ENCODE peak calls at places on chromosomes 2 and 18, in five cellular contexts. One of them, this sample, is unnamed.

GRCh38 chr2:60335533-60336237 is 217.8 kb downstream of the BCL11A start:
- DNase-seq in HT1080: no peak
- DNase-seq in NCI-H2081: peak; percentile 18
- DNase-seq in activated T-cell treated with anti-CD3 and anti-CD28 coated beads for 1 hour: no peak
- DNase-seq in B cell: no peak
- DNase-seq in this sample: no peak

GRCh38 chr18:46152436-46152807 is 48.2 kb downstream of the HAUS1 start:
- DNase-seq in HT1080: peak; percentile 91
- DNase-seq in NCI-H2081: no peak
- DNase-seq in activated T-cell treated with anti-CD3 and anti-CD28 coated beads for 1 hour: no peak
- DNase-seq in B cell: no peak
- DNase-seq in this sample: no peak

GRCh38 chr2:135775420-135775819 is 33.8 kb downstream of the UBXN4 start:
- DNase-seq in HT1080: no peak
- DNase-seq in NCI-H2081: no peak
- DNase-seq in activated T-cell treated with anti-CD3 and anti-CD28 coated beads for 1 hour: no peak
- DNase-seq in B cell: no peak
- DNase-seq in this sample: no peak

GRCh38 chr18:77857926-77858325 is 608.3 kb downstream of the GALR1 start:
- DNase-seq in HT1080: no peak
- DNase-seq in NCI-H2081: peak; percentile 74
- DNase-seq in activated T-cell treated with anti-CD3 and anti-CD28 coated beads for 1 hour: no peak
- DNase-seq in B cell: no peak
- DNase-seq in this sample: no peak

GRCh38 chr2:217667545-217667944 is 335.2 kb downstream of the TNS1 start:
- DNase-seq in HT1080: no peak
- DNase-seq in NCI-H2081: no peak
- DNase-seq in activated T-cell treated with anti-CD3 and anti-CD28 coated beads for 1 hour: no peak
- DNase-seq in B cell: no peak
- DNase-seq in this sample: no peak

GRCh38 chr18:12327510-12328178 is 19.6 kb downstream of the TUBB6 start:
- DNase-seq in HT1080: peak; percentile 76
- DNase-seq in NCI-H2081: peak; percentile 77
- DNase-seq in activated T-cell treated with anti-CD3 and anti-CD28 coated beads for 1 hour: peak; percentile 68
- DNase-seq in B cell: peak; percentile 69
- DNase-seq in this sample: peak; percentile 27

GRCh38 chr2:215772003-215772402 is 241.3 kb downstream of the MREG start:
- DNase-seq in HT1080: no peak
- DNase-seq in NCI-H2081: no peak
- DNase-seq in activated T-cell treated with anti-CD3 and anti-CD28 coated beads for 1 hour: no peak
- DNase-seq in B cell: no peak
- DNase-seq in this sample: no peak

GRCh38 chr2:110925479-110925878 is 193.1 kb downstream of the ACOXL start:
- DNase-seq in HT1080: no peak
- DNase-seq in NCI-H2081: no peak
- DNase-seq in activated T-cell treated with anti-CD3 and anti-CD28 coated beads for 1 hour: no peak
- DNase-seq in B cell: no peak
- DNase-seq in this sample: no peak

GRCh38 chr2:231170058-231170457 is 28.4 kb upstream of the ARMC9 start:
- DNase-seq in HT1080: no peak
- DNase-seq in NCI-H2081: no peak
- DNase-seq in activated T-cell treated with anti-CD3 and anti-CD28 coated beads for 1 hour: no peak
- DNase-seq in B cell: no peak
- DNase-seq in this sample: no peak

GRCh38 chr2:26772064-26773001 is 8.2 kb downstream of the SLC35F6 start:
- DNase-seq in HT1080: peak; percentile 50
- DNase-seq in NCI-H2081: peak; percentile 67
- DNase-seq in activated T-cell treated with anti-CD3 and anti-CD28 coated beads for 1 hour: no peak
- DNase-seq in B cell: no peak
- DNase-seq in this sample: no peak

GRCh38 chr2:237998530-237998929 is 31.7 kb downstream of the UBE2F start:
- DNase-seq in HT1080: peak; percentile 9
- DNase-seq in NCI-H2081: no peak
- DNase-seq in activated T-cell treated with anti-CD3 and anti-CD28 coated beads for 1 hour: no peak
- DNase-seq in B cell: no peak
- DNase-seq in this sample: no peak

GRCh38 chr2:127661949-127662510 is 13.3 kb downstream of the LIMS2 start:
- DNase-seq in HT1080: no peak
- DNase-seq in NCI-H2081: no peak
- DNase-seq in activated T-cell treated with anti-CD3 and anti-CD28 coated beads for 1 hour: no peak
- DNase-seq in B cell: no peak
- DNase-seq in this sample: no peak

GRCh38 chr2:175880-176800 is 87.7 kb downstream of the SH3YL1 start:
- DNase-seq in HT1080: peak; percentile 28
- DNase-seq in NCI-H2081: no peak
- DNase-seq in activated T-cell treated with anti-CD3 and anti-CD28 coated beads for 1 hour: peak; percentile 35
- DNase-seq in B cell: no peak
- DNase-seq in this sample: peak; percentile 6

GRCh38 chr2:202064206-202064880 is 8.7 kb upstream of the KIAA2012 start:
- DNase-seq in HT1080: peak; percentile 88
- DNase-seq in NCI-H2081: no peak
- DNase-seq in activated T-cell treated with anti-CD3 and anti-CD28 coated beads for 1 hour: no peak
- DNase-seq in B cell: no peak
- DNase-seq in this sample: no peak

GRCh38 chr2:140659293-140659692 is 1471.5 kb downstream of the LRP1B start:
- DNase-seq in HT1080: no peak
- DNase-seq in NCI-H2081: peak; percentile 5
- DNase-seq in activated T-cell treated with anti-CD3 and anti-CD28 coated beads for 1 hour: no peak
- DNase-seq in B cell: no peak
- DNase-seq in this sample: no peak

GRCh38 chr2:76445880-76446279 is 735.2 kb upstream of the GCFC2 start:
- DNase-seq in HT1080: no peak
- DNase-seq in NCI-H2081: no peak
- DNase-seq in activated T-cell treated with anti-CD3 and anti-CD28 coated beads for 1 hour: no peak
- DNase-seq in B cell: no peak
- DNase-seq in this sample: no peak

GRCh38 chr2:239916205-239917127 is 108.7 kb downstream of the NDUFA10 start:
- DNase-seq in HT1080: no peak
- DNase-seq in NCI-H2081: no peak
- DNase-seq in activated T-cell treated with anti-CD3 and anti-CD28 coated beads for 1 hour: no peak
- DNase-seq in B cell: no peak
- DNase-seq in this sample: no peak

This sample was measured in T-helper 22 cell.